ENCODE peak calls at places on chromosomes 6 and 20, in five cellular contexts. R is cardiac septum; G is cerebellar cortex; L is breast epithelium; A is activated CD4-positive, alpha-beta memory T cell treated with anti-CD3 and anti-CD28 coated beads for 36 hours. Z is an unnamed sample.

GRCh38 chr6:159434410-159434809 is 258.6 kb downstream of the SOD2 start:
- DNase-seq in R (no peak), L (no peak), G (no peak), A (no peak), Z (no peak)

GRCh38 chr6:168529214-168529613 is 88.2 kb downstream of the SMOC2 start:
- DNase-seq in L (no peak), G (no peak), R (no peak), A (no peak), Z (no peak)

GRCh38 chr6:90435207-90435899 is 138.7 kb upstream of the BACH2 start:
- DNase-seq in R (no peak), L (no peak), A (no peak), G (no peak), Z (no peak)

GRCh38 chr6:111984081-111984480 is 69.8 kb upstream of the CCN6 start:
- DNase-seq in G (no peak), L (no peak), R (no peak), A (peak), Z (no peak)

GRCh38 chr6:11121851-11122250 is 10.3 kb upstream of the ERVFRD-1 start:
- DNase-seq in R (no peak), L (no peak), A (no peak), G (no peak), Z (no peak)

GRCh38 chr6:142718667-142719191 is 226.2 kb downstream of the HIVEP2 start:
- DNase-seq in R (no peak), A (no peak), G (no peak), L (no peak), Z (no peak)

GRCh38 chr20:3218307-3218988 is 9.2 kb downstream of the ITPA start:
- DNase-seq in G (peak), L (peak), R (peak), A (peak), Z (no peak)

GRCh38 chr6:118537579-118537978 is 10.5 kb upstream of the PLN start:
- DNase-seq in R (no peak), A (no peak), G (peak), L (no peak), Z (no peak)

GRCh38 chr20:59455392-59456341 is 148.7 kb upstream of the PHACTR3 start:
- DNase-seq in A (no peak), R (no peak), L (no peak), G (peak), Z (no peak)

GRCh38 chr6:56637640-56638039 is 5.0 kb downstream of the DST start:
- DNase-seq in A (no peak), R (no peak), L (no peak), G (peak), Z (peak)

GRCh38 chr6:101397199-101397598 is 3.7 kb downstream of the GRIK2 start:
- DNase-seq in A (no peak), R (no peak), G (peak), L (no peak), Z (no peak)

GRCh38 chr20:17925300-17925939 is 43.2 kb downstream of the SNX5 start:
- DNase-seq in L (no peak), G (no peak), A (no peak), R (no peak), Z (no peak)

GRCh38 chr6:138465007-138465645 is 34.2 kb downstream of the NHSL1 start:
- DNase-seq in L (no peak), R (no peak), G (no peak), A (peak), Z (peak)

GRCh38 chr6:135999393-135999792 is 147.9 kb downstream of the PDE7B start:
- DNase-seq in L (no peak), A (no peak), G (no peak), R (no peak), Z (no peak)

GRCh38 chr6:11414564-11414963 is 123.0 kb upstream of the TMEM170B start:
- DNase-seq in A (peak), R (no peak), L (no peak), G (no peak), Z (no peak)

GRCh38 chr20:22226849-22227248 is 357.5 kb downstream of the FOXA2 start:
- DNase-seq in A (no peak), L (no peak), G (no peak), R (no peak), Z (no peak)

GRCh38 chr6:113662049-113662655 is 195.0 kb upstream of the MARCKS start:
- DNase-seq in G (no peak), L (no peak), R (no peak), A (no peak), Z (no peak)

GRCh38 chr6:25635886-25636317 is 16.1 kb upstream of the SCGN start:
- DNase-seq in R (no peak), A (no peak), G (no peak), L (no peak), Z (no peak)

GRCh38 chr6:34773906-34774305 is 16.6 kb downstream of the SNRPC start:
- DNase-seq in L (no peak), A (no peak), G (no peak), R (no peak), Z (no peak)

GRCh38 chr6:112694986-112695385 is 347.9 kb downstream of the RFPL4B start:
- DNase-seq in L (no peak), A (no peak), G (no peak), R (no peak), Z (no peak)

GRCh38 chr20:38728911-38729642 is 4.8 kb downstream of the SLC32A1 start:
- DNase-seq in G (no peak), R (no peak), L (no peak), A (peak), Z (no peak)

GRCh38 chr6:44529506-44529905 is 142.0 kb downstream of the CDC5L start:
- DNase-seq in L (no peak), A (no peak), R (no peak), G (no peak), Z (no peak)

GRCh38 chr20:17935186-17935585 is 33.4 kb downstream of the SNX5 start:
- DNase-seq in L (no peak), R (no peak), G (no peak), A (no peak), Z (no peak)

GRCh38 chr6:7633361-7633760 is 43.4 kb downstream of the SNRNP48 start:
- DNase-seq in A (no peak), G (no peak), R (no peak), L (no peak), Z (no peak)

Z was measured in HS-27A.